ENCODE peak calls at places on chromosome 11, in five cellular contexts. One of them, this sample, is unnamed.

GRCh38 chr11:123301696-123302400 is 106.8 kb upstream of the CLMP start:
- DNase-seq in adrenal gland: peak; percentile 51
- DNase-seq in ascending aorta: no peak
- DNase-seq in upper lobe of right lung: peak; percentile 84
- DNase-seq in cardiac muscle cell: peak; percentile 55
- DNase-seq in this sample: peak; percentile 56

GRCh38 chr11:35030716-35031213 is 108.2 kb upstream of the CD44 start:
- DNase-seq in upper lobe of right lung: no peak
- DNase-seq in ascending aorta: peak; percentile 60
- DNase-seq in adrenal gland: peak; percentile 87
- DNase-seq in cardiac muscle cell: peak; percentile 73
- DNase-seq in this sample: peak; percentile 35

GRCh38 chr11:8566613-8567210 is 27.3 kb downstream of the STK33 start:
- DNase-seq in upper lobe of right lung: no peak
- DNase-seq in adrenal gland: no peak
- DNase-seq in ascending aorta: no peak
- DNase-seq in cardiac muscle cell: peak; percentile 62
- DNase-seq in this sample: no peak

GRCh38 chr11:16812274-16812673 is 73.8 kb downstream of the C11orf58 start:
- DNase-seq in ascending aorta: no peak
- DNase-seq in cardiac muscle cell: no peak
- DNase-seq in upper lobe of right lung: no peak
- DNase-seq in adrenal gland: no peak
- DNase-seq in this sample: no peak

GRCh38 chr11:34380696-34381095 is 22.9 kb upstream of the ABTB2 start:
- DNase-seq in ascending aorta: no peak
- DNase-seq in cardiac muscle cell: peak; percentile 14
- DNase-seq in upper lobe of right lung: no peak
- DNase-seq in adrenal gland: no peak
- DNase-seq in this sample: no peak

GRCh38 chr11:92199991-92200390 is 24.6 kb upstream of the FAT3 start:
- DNase-seq in adrenal gland: no peak
- DNase-seq in ascending aorta: no peak
- DNase-seq in upper lobe of right lung: no peak
- DNase-seq in cardiac muscle cell: no peak
- DNase-seq in this sample: no peak

GRCh38 chr11:55661901-55662300 is at the start of gene OR4C6:
- DNase-seq in ascending aorta: no peak
- DNase-seq in upper lobe of right lung: no peak
- DNase-seq in cardiac muscle cell: no peak
- DNase-seq in adrenal gland: no peak
- DNase-seq in this sample: no peak

GRCh38 chr11:2213384-2213842 is 41.8 kb upstream of the TH start:
- DNase-seq in upper lobe of right lung: peak; percentile 60
- DNase-seq in adrenal gland: peak; percentile 13
- DNase-seq in cardiac muscle cell: no peak
- DNase-seq in ascending aorta: no peak
- DNase-seq in this sample: peak; percentile 15

GRCh38 chr11:3674189-3674588 is 3.0 kb upstream of the CHRNA10 start:
- DNase-seq in upper lobe of right lung: no peak
- DNase-seq in cardiac muscle cell: no peak
- DNase-seq in ascending aorta: no peak
- DNase-seq in adrenal gland: no peak
- DNase-seq in this sample: no peak

GRCh38 chr11:128790200-128790599 is 76.9 kb downstream of the KCNJ1 start:
- DNase-seq in cardiac muscle cell: peak; percentile 96
- DNase-seq in upper lobe of right lung: no peak
- DNase-seq in adrenal gland: peak; percentile 55
- DNase-seq in ascending aorta: no peak
- DNase-seq in this sample: peak; percentile 79

GRCh38 chr11:66328036-66328306 is 8.3 kb downstream of the RIN1 start:
- DNase-seq in adrenal gland: no peak
- DNase-seq in cardiac muscle cell: no peak
- DNase-seq in upper lobe of right lung: no peak
- DNase-seq in ascending aorta: no peak
- DNase-seq in this sample: no peak

GRCh38 chr11:117822031-117822521 is 2.5 kb downstream of the FXYD2 start:
- DNase-seq in upper lobe of right lung: peak; percentile 71
- DNase-seq in cardiac muscle cell: no peak
- DNase-seq in adrenal gland: peak; percentile 38
- DNase-seq in ascending aorta: no peak
- DNase-seq in this sample: no peak

GRCh38 chr11:104898685-104899013 is 389 bp upstream of the CASP12 start:
- DNase-seq in adrenal gland: no peak
- DNase-seq in cardiac muscle cell: peak; percentile 31
- DNase-seq in upper lobe of right lung: no peak
- DNase-seq in ascending aorta: no peak
- DNase-seq in this sample: no peak

GRCh38 chr11:19353287-19353686 is 112.5 kb upstream of the E2F8 start:
- DNase-seq in upper lobe of right lung: no peak
- DNase-seq in cardiac muscle cell: no peak
- DNase-seq in ascending aorta: no peak
- DNase-seq in adrenal gland: no peak
- DNase-seq in this sample: no peak

GRCh38 chr11:16750417-16750816 is 12.0 kb downstream of the C11orf58 start:
- DNase-seq in cardiac muscle cell: no peak
- DNase-seq in ascending aorta: no peak
- DNase-seq in upper lobe of right lung: no peak
- DNase-seq in adrenal gland: no peak
- DNase-seq in this sample: no peak

GRCh38 chr11:99584822-99585221 is 564.1 kb downstream of the CNTN5 start:
- DNase-seq in adrenal gland: no peak
- DNase-seq in cardiac muscle cell: peak; percentile 2
- DNase-seq in upper lobe of right lung: no peak
- DNase-seq in ascending aorta: no peak
- DNase-seq in this sample: no peak

GRCh38 chr11:57100638-57101312 is 81.0 kb upstream of the LRRC55 start:
- DNase-seq in cardiac muscle cell: peak; percentile 34
- DNase-seq in upper lobe of right lung: no peak
- DNase-seq in ascending aorta: no peak
- DNase-seq in adrenal gland: no peak
- DNase-seq in this sample: no peak

GRCh38 chr11:63874511-63874910 is 35.6 kb downstream of the MARK2 start:
- DNase-seq in upper lobe of right lung: no peak
- DNase-seq in ascending aorta: no peak
- DNase-seq in adrenal gland: no peak
- DNase-seq in cardiac muscle cell: no peak
- DNase-seq in this sample: peak; percentile 39
- H3K4me1 ChIP-seq in upper lobe of right lung: peaks cover 56% of the 10 kb centered on the region
- H3K4me1 ChIP-seq in ascending aorta: peaks cover 20% of the 10 kb centered on the region
- H3K4me1 ChIP-seq in adrenal gland: peaks cover 45% of the 10 kb centered on the region
- H3K4me1 ChIP-seq in cardiac muscle cell: peaks cover 56% of the 10 kb centered on the region
- H3K4me1 ChIP-seq in this sample: peaks cover 98% of the 10 kb centered on the region

DNA sequence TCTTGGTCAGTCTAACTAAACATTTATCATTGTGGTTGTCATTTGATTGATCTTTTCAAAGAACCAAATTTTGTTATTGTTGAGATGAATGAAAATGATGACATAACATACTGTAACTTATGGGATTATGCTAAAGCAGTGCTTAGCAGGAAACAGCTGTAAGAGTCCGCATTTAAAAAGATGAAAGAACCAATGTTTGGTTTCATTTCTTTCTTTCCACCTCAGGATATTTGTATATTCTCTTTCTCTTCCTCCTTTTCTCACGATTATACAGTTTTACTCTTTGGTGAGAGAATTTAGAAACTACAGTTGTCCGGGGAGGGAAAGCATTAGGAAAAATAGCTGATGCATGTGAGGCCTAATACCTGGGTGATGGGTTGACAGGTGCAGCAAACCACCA is 23.1 kb downstream of the PIH1D2 start:
- DNase-seq in ascending aorta: no peak
- DNase-seq in adrenal gland: no peak
- DNase-seq in upper lobe of right lung: no peak
- DNase-seq in cardiac muscle cell: no peak
- DNase-seq in this sample: no peak
- H3K4me3 ChIP-seq in ascending aorta: no peak overlapping the region
- H3K4me3 ChIP-seq in adrenal gland: no peak overlapping the region
- H3K4me3 ChIP-seq in upper lobe of right lung: no peak overlapping the region
- H3K4me3 ChIP-seq in cardiac muscle cell: no peak overlapping the region
- H3K4me3 ChIP-seq in this sample: no peak overlapping the region

DNA sequence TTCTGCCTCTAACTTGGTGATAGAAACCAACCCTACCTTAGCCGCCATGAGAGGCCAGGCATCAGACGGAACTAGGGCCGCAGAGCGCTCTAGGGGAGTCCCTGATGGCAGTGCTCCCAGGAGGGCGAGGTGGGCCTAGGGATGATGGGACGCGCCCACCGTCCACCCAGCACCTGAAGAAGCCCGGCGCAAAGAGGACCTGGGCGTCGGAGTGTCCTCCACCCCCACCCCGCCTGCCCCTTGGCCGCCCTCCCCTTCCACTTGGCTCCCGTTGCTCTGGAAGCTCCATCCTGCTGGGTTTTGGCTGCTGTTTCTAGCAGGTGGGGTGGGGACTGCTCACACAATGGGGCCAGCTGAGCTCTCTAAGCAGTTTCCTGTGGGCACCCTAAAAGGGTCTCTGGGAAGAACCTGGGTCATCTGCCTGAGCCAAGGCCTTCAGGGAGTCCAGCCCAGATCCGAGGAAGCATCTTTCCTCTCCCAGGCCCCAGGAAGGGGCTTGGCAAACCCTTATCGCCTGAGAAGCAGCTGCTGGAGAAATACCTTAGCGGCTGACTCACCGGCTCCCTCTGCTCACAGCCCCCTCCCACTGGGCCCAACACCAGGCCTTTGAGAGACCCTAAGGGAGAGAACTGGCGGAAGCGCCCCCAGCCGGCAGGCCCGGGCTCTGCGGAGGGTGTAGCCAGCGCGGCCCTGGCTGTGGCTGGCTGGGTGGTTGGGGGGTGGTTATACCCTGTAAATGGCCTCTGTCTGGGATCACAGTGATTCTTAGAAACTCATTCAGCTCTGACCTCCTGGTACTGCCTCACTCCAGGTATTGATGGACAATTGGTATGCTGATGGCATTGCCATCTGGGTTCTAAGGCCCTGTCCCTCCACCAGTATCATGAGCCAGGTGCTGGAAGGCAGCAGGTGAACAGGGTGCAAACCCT is 19.3 kb downstream of the CREB3L1 start:
- DNase-seq in cardiac muscle cell: peak; percentile 97
- DNase-seq in ascending aorta: no peak
- DNase-seq in adrenal gland: peak; percentile 64
- DNase-seq in upper lobe of right lung: no peak
- DNase-seq in this sample: peak; percentile 57
- H3K4me1 ChIP-seq in cardiac muscle cell: peaks cover 14% of the 10 kb centered on the region
- H3K4me1 ChIP-seq in ascending aorta: peaks cover 7% of the 10 kb centered on the region
- H3K4me1 ChIP-seq in adrenal gland: peaks cover 48% of the 10 kb centered on the region
- H3K4me1 ChIP-seq in upper lobe of right lung: peaks cover 28% of the 10 kb centered on the region
- H3K4me1 ChIP-seq in this sample: peaks cover 39% of the 10 kb centered on the region

GRCh38 chr11:77035041-77035440 is 843 bp downstream of the B3GNT6 start:
- DNase-seq in adrenal gland: no peak
- DNase-seq in ascending aorta: no peak
- DNase-seq in cardiac muscle cell: no peak
- DNase-seq in upper lobe of right lung: no peak
- DNase-seq in this sample: no peak
- H3K4me3 ChIP-seq in adrenal gland: no peak overlapping the region
- H3K4me3 ChIP-seq in ascending aorta: no peak overlapping the region
- H3K4me3 ChIP-seq in cardiac muscle cell: no peak overlapping the region
- H3K4me3 ChIP-seq in upper lobe of right lung: no peak overlapping the region
- H3K4me3 ChIP-seq in this sample: no peak overlapping the region

GRCh38 chr11:78257654-78258053 is 68.9 kb downstream of the USP35 start:
- DNase-seq in upper lobe of right lung: no peak
- DNase-seq in adrenal gland: no peak
- DNase-seq in ascending aorta: no peak
- DNase-seq in cardiac muscle cell: no peak
- DNase-seq in this sample: no peak
- H3K4me1 ChIP-seq in upper lobe of right lung: peaks cover 8% of the 10 kb centered on the region
- H3K4me1 ChIP-seq in adrenal gland: no peaks in the 10 kb centered on the region
- H3K4me1 ChIP-seq in ascending aorta: peaks cover 7% of the 10 kb centered on the region
- H3K4me1 ChIP-seq in cardiac muscle cell: peaks cover 15% of the 10 kb centered on the region
- H3K4me1 ChIP-seq in this sample: peaks cover 60% of the 10 kb centered on the region

This sample was measured in left ventricle myocardium inferior.